ENCODE peak calls at places on chromosomes 16 and 17, in six cellular contexts. S, V, P, J, H and C are unnamed samples. For H3K9me3 and H3K4me1, the result is how much of the 10 kb centered on the place peaks cover.

GRCh38 chr16:29674188-29674587 is 4.8 kb upstream of the QPRT start:
- DNase-seq in S (no peak), V (no peak), P (peak), J (peak), H (peak), C (peak)

GRCh38 chr17:17380156-17380925 is 77.2 kb downstream of the NT5M start:
- DNase-seq in S (no peak), V (no peak), P (no peak), J (no peak), H (no peak), C (no peak)

GRCh38 chr17:14198013-14198412 is 38.6 kb downstream of the CDRT15 start:
- DNase-seq in S (peak), V (no peak), P (no peak), J (no peak), H (peak), C (peak)

GRCh38 chr17:78716814-78717393 is 65.2 kb downstream of the CYTH1 start:
- DNase-seq in S (no peak), V (no peak), P (peak), J (peak), H (peak), C (peak)

GRCh38 chr16:27756206-27756970 is 206.4 kb downstream of the KATNIP start:
- DNase-seq in S (no peak), V (no peak), P (no peak), J (no peak), H (no peak), C (no peak)

GRCh38 chr16:23057013-23057596 is 92.1 kb downstream of the USP31 start:
- DNase-seq in S (no peak), V (no peak), P (no peak), J (no peak), H (no peak), C (no peak)

GRCh38 chr16:87465306-87465705 is 27.5 kb downstream of the ZCCHC14 start:
- DNase-seq in S (no peak), V (no peak), P (peak), J (peak), H (peak), C (peak)

GRCh38 chr17:40025991-40026815 is 11.0 kb downstream of the CSF3 start:
- DNase-seq in S (no peak), V (no peak), P (no peak), J (no peak), H (no peak), C (no peak)

GRCh38 chr17:66915204-66915611 is 49.3 kb upstream of the CACNG4 start:
- DNase-seq in S (peak), V (no peak), P (no peak), J (no peak), H (peak), C (peak)

GRCh38 chr17:56933151-56933745 is 19.4 kb upstream of the TRIM25 start:
- DNase-seq in S (no peak), V (no peak), P (no peak), J (no peak), H (no peak), C (no peak)
- H3K9me3 ChIP-seq in S (under half), V (under half), P (under half), J (under half), H (under half), C (under half)

DNA sequence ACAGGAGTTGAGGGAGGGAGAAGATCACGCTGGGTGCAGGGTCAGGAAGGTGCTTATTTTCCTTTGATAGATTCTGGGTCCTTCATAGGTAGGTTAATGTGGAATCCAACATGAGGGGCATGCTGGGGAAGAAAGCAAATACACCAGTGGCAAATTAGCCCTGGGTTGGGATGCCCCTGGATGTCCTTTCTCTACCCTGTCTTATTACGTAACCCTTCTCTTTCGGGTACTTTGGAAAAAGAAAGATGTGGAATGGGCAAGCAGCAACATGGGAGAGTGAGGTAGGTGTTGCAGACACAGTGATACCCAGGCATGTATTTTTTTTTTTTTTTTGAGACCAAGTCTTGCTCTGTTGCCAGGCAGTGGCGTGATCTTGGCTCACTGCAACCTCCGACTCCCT is 9.1 kb downstream of the SLC7A6 start:
- DNase-seq in S (no peak), V (no peak), P (no peak), J (no peak), H (no peak), C (no peak)
- H3K4me1 ChIP-seq in S (under half), V (half or more), P (under half), J (under half), H (under half), C (under half)

GRCh38 chr16:31785126-31785525 is 88.5 kb upstream of the ZNF267 start:
- DNase-seq in S (no peak), V (no peak), P (no peak), J (no peak), H (no peak), C (no peak)

DNA sequence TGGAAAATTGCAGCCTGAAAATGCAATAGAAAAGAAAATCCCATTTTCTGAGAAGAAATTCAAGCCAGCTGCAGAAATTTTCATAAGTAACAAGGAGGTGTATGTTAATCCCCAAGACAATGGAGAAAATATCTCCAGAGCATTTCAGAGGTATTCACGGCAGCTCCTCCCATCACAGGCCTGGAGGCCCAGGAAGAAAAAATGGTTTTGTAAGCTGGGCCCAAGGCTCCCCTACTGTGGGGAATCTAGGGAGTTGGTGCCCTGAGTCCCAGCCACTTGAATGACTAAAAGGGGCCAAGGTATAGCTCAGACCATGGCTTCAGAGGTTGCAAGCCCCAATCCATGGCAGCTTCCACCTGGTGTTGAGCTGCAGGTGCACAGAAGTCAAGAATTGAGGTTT is 93.3 kb upstream of the ZNF267 start:
- DNase-seq in S (no peak), V (no peak), P (no peak), J (no peak), H (no peak), C (no peak)
- H3K9me3 ChIP-seq in S (under half), V (under half), P (under half), J (under half), H (under half), C (under half)

DNA sequence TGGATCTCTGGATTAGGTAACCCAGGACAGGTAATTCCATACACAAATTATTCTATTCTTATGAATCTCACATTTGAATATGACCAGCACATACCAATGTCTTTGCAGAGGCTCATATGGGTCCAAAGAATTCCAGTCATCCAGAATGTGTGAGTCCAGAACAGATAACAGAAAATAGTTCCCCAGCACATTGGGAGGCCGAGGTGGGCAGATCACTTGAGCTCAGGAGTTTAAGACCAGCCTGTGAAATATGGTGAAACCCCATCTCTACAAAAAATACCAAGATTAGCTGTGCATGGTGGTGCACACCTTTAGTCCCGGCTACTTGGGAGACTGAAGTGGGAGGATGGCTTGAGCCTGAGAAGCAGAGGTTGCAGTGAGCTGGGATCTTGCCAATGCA is 26.9 kb downstream of the HYDIN start:
- DNase-seq in S (no peak), V (no peak), P (no peak), J (no peak), H (no peak), C (no peak)
- H3K4me1 ChIP-seq in S (under half), V (under half), P (under half), J (under half), H (under half), C (under half)

GRCh38 chr16:60776311-60776710 is 1259.9 kb downstream of the CDH8 start:
- DNase-seq in S (no peak), V (no peak), P (no peak), J (no peak), H (no peak), C (no peak)

GRCh38 chr16:60771138-60771537 is 1265.1 kb downstream of the CDH8 start:
- DNase-seq in S (no peak), V (no peak), P (no peak), J (no peak), H (no peak), C (no peak)
- H3K9me3 ChIP-seq in S (under half), V (under half), P (under half), J (under half), H (under half), C (under half)

GRCh38 chr16:85901110-85901509 is 2.1 kb downstream of the IRF8 start:
- DNase-seq in S (no peak), V (no peak), P (no peak), J (no peak), H (no peak), C (no peak)
- H3K4me1 ChIP-seq in S (under half), V (under half), P (under half), J (under half), H (under half), C (under half)